ENCODE peak calls at places on chromosomes 5 and 9, in eight cellular contexts. S, Q, V, M, Y, C, K and B are unnamed samples.

GRCh38 chr5:100161868-100162267 is 373.3 kb upstream of the FAM174A start:
- DNase-seq in S (no peak), Q (no peak), V (no peak), M (no peak), Y (no peak), C (no peak), K (no peak), B (no peak)

GRCh38 chr5:60494144-60494543 is 205.8 kb downstream of the DEPDC1B start:
- DNase-seq in S (no peak), Q (no peak), V (no peak), M (peak; percentile 6), Y (no peak), C (no peak), K (no peak), B (no peak)

GRCh38 chr9:117325789-117326185 is 89.1 kb downstream of the ASTN2 start:
- DNase-seq in S (no peak), Q (peak; percentile 22), V (no peak), M (no peak), Y (no peak), C (no peak), K (no peak), B (no peak)

GRCh38 chr9:132896264-132896663 is 17.6 kb downstream of the SPACA9 start:
- DNase-seq in S (no peak), Q (no peak), V (no peak), M (no peak), Y (no peak), C (no peak), K (no peak), B (no peak)

GRCh38 chr9:112002131-112002846 is 105.7 kb downstream of the UGCG start:
- DNase-seq in S (peak; percentile 2), Q (no peak), V (no peak), M (no peak), Y (peak; percentile 74), C (no peak), K (no peak), B (peak; percentile 4)

GRCh38 chr9:27471789-27472585 is 52.1 kb upstream of the IFNK start:
- DNase-seq in S (no peak), Q (no peak), V (no peak), M (no peak), Y (no peak), C (no peak), K (no peak), B (no peak)

GRCh38 chr9:127021664-127022337 is 100.6 kb downstream of the ANGPTL2 start:
- DNase-seq in S (no peak), Q (no peak), V (no peak), M (no peak), Y (no peak), C (no peak), K (peak; percentile 55), B (no peak)

GRCh38 chr9:106953166-106953565 is 90.2 kb downstream of the ZNF462 start:
- DNase-seq in S (no peak), Q (no peak), V (no peak), M (peak; percentile 98), Y (no peak), C (no peak), K (no peak), B (no peak)

GRCh38 chr9:129348890-129349570 is 171.0 kb upstream of the IER5L start:
- DNase-seq in S (no peak), Q (no peak), V (no peak), M (no peak), Y (no peak), C (no peak), K (no peak), B (no peak)

GRCh38 chr9:93288891-93289883 is 105.2 kb downstream of the WNK2 start:
- DNase-seq in S (no peak), Q (no peak), V (no peak), M (peak; percentile 68), Y (no peak), C (no peak), K (no peak), B (no peak)

GRCh38 chr5:72187388-72188070 is 80.3 kb downstream of the MAP1B start:
- DNase-seq in S (no peak), Q (no peak), V (no peak), M (no peak), Y (no peak), C (no peak), K (no peak), B (no peak)

GRCh38 chr5:139808481-139809330 is 13.1 kb downstream of the PSD2 start:
- DNase-seq in S (no peak), Q (no peak), V (no peak), M (peak; percentile 23), Y (peak; percentile 13), C (no peak), K (no peak), B (no peak)

GRCh38 chr5:142568271-142568995 is 117.5 kb downstream of the FGF1 start:
- DNase-seq in S (no peak), Q (no peak), V (no peak), M (no peak), Y (no peak), C (no peak), K (no peak), B (no peak)

GRCh38 chr9:124191691-124192208 is 66.0 kb upstream of the NEK6 start:
- DNase-seq in S (no peak), Q (no peak), V (no peak), M (no peak), Y (no peak), C (no peak), K (no peak), B (no peak)

GRCh38 chr5:141135030-141135717 is at the start of gene PCDHB5:
- DNase-seq in S (no peak), Q (peak; percentile 85), V (no peak), M (peak; percentile 53), Y (peak; percentile 38), C (no peak), K (no peak), B (no peak)

GRCh38 chr9:114995681-114996221 is 65.4 kb upstream of the TNFSF8 start:
- DNase-seq in S (no peak), Q (no peak), V (peak; percentile 41), M (no peak), Y (no peak), C (no peak), K (peak; percentile 2), B (no peak)